ENCODE peak calls at places on chromosomes 6 and 20, in eight cellular contexts. X is MV-4-11, Y is HS-5, K is cardiac muscle cell, V is Peyer's patch, S is endothelial cell of umbilical vein, I is NCI-H1694 treated with DMSO at 0.1 percent for 48 hours, J is mucosa of gallbladder. R is an unnamed sample.

GRCh38 chr20:8284902-8285301 is 152.8 kb downstream of the PLCB1 start:
- DNase-seq in X (no peak), Y (no peak), K (no peak), V (no peak), S (no peak), I (no peak), J (no peak), R (no peak)

GRCh38 chr6:147046131-147046530 is 158.1 kb upstream of the STXBP5 start:
- DNase-seq in X (peak), Y (no peak), K (peak), V (no peak), S (no peak), I (no peak), J (no peak), R (no peak)

GRCh38 chr6:106539931-106540330 is 89.4 kb downstream of the RTN4IP1 start:
- DNase-seq in X (peak), Y (no peak), K (no peak), V (no peak), S (no peak), I (no peak), J (no peak), R (no peak)

GRCh38 chr6:143806282-143807102 is 36.6 kb upstream of the LTV1 start:
- DNase-seq in X (peak), Y (peak), K (peak), V (no peak), S (peak), I (no peak), J (peak), R (peak)

GRCh38 chr6:117496383-117496990 is 14.0 kb downstream of the DCBLD1 start:
- DNase-seq in X (no peak), Y (no peak), K (peak), V (no peak), S (peak), I (no peak), J (no peak), R (peak)

GRCh38 chr20:24866008-24866407 is 83.1 kb upstream of the CST7 start:
- DNase-seq in X (no peak), Y (no peak), K (no peak), V (no peak), S (no peak), I (no peak), J (no peak), R (no peak)

GRCh38 chr6:114063956-114064355 is 93.0 kb upstream of the HDAC2 start:
- DNase-seq in X (no peak), Y (peak), K (peak), V (no peak), S (no peak), I (no peak), J (no peak), R (no peak)

GRCh38 chr6:65692109-65692508 is 14.9 kb downstream of the EYS start:
- DNase-seq in X (no peak), Y (no peak), K (no peak), V (no peak), S (no peak), I (no peak), J (no peak), R (no peak)

GRCh38 chr20:24978493-24978892 is 14.1 kb downstream of the APMAP start:
- DNase-seq in X (no peak), Y (no peak), K (no peak), V (no peak), S (no peak), I (no peak), J (no peak), R (no peak)

GRCh38 chr6:147105786-147106185 is 98.4 kb upstream of the STXBP5 start:
- DNase-seq in X (no peak), Y (no peak), K (no peak), V (no peak), S (no peak), I (no peak), J (no peak), R (no peak)

GRCh38 chr20:4610871-4611270 is 110.8 kb upstream of the PRND start:
- DNase-seq in X (no peak), Y (no peak), K (no peak), V (no peak), S (no peak), I (no peak), J (no peak), R (no peak)

GRCh38 chr6:40806479-40806878 is 219.3 kb upstream of the LRFN2 start:
- DNase-seq in X (peak), Y (no peak), K (no peak), V (no peak), S (no peak), I (no peak), J (no peak), R (no peak)

GRCh38 chr6:107079429-107079828 is 35.9 kb downstream of the BEND3 start:
- DNase-seq in X (no peak), Y (no peak), K (no peak), V (no peak), S (no peak), I (no peak), J (no peak), R (no peak)

GRCh38 chr6:15770347-15771143 is 107.7 kb upstream of the DTNBP1 start:
- DNase-seq in X (peak), Y (no peak), K (peak), V (no peak), S (no peak), I (no peak), J (no peak), R (no peak)

GRCh38 chr6:146999766-147000165 is 204.5 kb upstream of the STXBP5 start:
- DNase-seq in X (no peak), Y (no peak), K (no peak), V (no peak), S (no peak), I (no peak), J (no peak), R (no peak)

GRCh38 chr20:18533491-18533890 is 25.8 kb downstream of the SEC23B start:
- DNase-seq in X (no peak), Y (no peak), K (no peak), V (no peak), S (no peak), I (no peak), J (no peak), R (no peak)

GRCh38 chr6:149129401-149130077 is 188.0 kb upstream of the TAB2 start:
- DNase-seq in X (peak), Y (peak), K (peak), V (no peak), S (no peak), I (no peak), J (no peak), R (no peak)

GRCh38 chr6:135901776-135902524 is 50.4 kb downstream of the PDE7B start:
- DNase-seq in X (no peak), Y (no peak), K (peak), V (no peak), S (no peak), I (no peak), J (peak), R (peak)

GRCh38 chr20:23278172-23278571 is 72.4 kb upstream of the NXT1 start:
- DNase-seq in X (peak), Y (no peak), K (no peak), V (no peak), S (no peak), I (no peak), J (no peak), R (no peak)

GRCh38 chr20:50450961-50451752 is 59.0 kb upstream of the PTPN1 start:
- DNase-seq in X (peak), Y (no peak), K (peak), V (no peak), S (no peak), I (no peak), J (no peak), R (no peak)

GRCh38 chr20:22562620-22563019 is 21.8 kb downstream of the FOXA2 start:
- DNase-seq in X (no peak), Y (no peak), K (no peak), V (no peak), S (no peak), I (no peak), J (no peak), R (no peak)

GRCh38 chr20:49984426-49985153 is 1.8 kb downstream of the SNAI1 start:
- DNase-seq in X (no peak), Y (no peak), K (no peak), V (no peak), S (no peak), I (no peak), J (no peak), R (no peak)

GRCh38 chr6:41963371-41963770 is 21.8 kb upstream of the CCND3 start:
- DNase-seq in X (no peak), Y (no peak), K (no peak), V (no peak), S (no peak), I (no peak), J (no peak), R (no peak)

GRCh38 chr6:74066168-74066871 is 370.3 kb downstream of the CD109 start:
- DNase-seq in X (no peak), Y (no peak), K (peak), V (no peak), S (no peak), I (no peak), J (no peak), R (peak)

GRCh38 chr20:45051497-45052060 is 49.3 kb downstream of the KCNS1 start:
- DNase-seq in X (peak), Y (no peak), K (no peak), V (no peak), S (no peak), I (no peak), J (no peak), R (no peak)

GRCh38 chr6:150673720-150674361 is 74.2 kb downstream of the PLEKHG1 start:
- DNase-seq in X (no peak), Y (no peak), K (no peak), V (no peak), S (no peak), I (no peak), J (no peak), R (no peak)

GRCh38 chr6:87102296-87102695 is 7.4 kb upstream of the CGA start:
- DNase-seq in X (peak), Y (no peak), K (no peak), V (no peak), S (no peak), I (no peak), J (no peak), R (no peak)

GRCh38 chr6:19803331-19804330 is 33.5 kb upstream of the ID4 start:
- DNase-seq in X (no peak), Y (no peak), K (peak), V (no peak), S (no peak), I (no peak), J (no peak), R (no peak)

GRCh38 chr6:72616406-72617015 is 5.4 kb upstream of the KCNQ5 start:
- DNase-seq in X (peak), Y (no peak), K (peak), V (no peak), S (peak), I (peak), J (no peak), R (no peak)

GRCh38 chr6:45428734-45429133 is 51.0 kb upstream of the SUPT3H start:
- DNase-seq in X (peak), Y (no peak), K (no peak), V (no peak), S (no peak), I (no peak), J (no peak), R (no peak)

GRCh38 chr6:67009818-67010217 is 1302.8 kb upstream of the EYS start:
- DNase-seq in X (no peak), Y (no peak), K (no peak), V (no peak), S (no peak), I (no peak), J (no peak), R (no peak)

GRCh38 chr6:119348308-119349040 is 1.1 kb downstream of the MAN1A1 start:
- DNase-seq in X (no peak), Y (no peak), K (peak), V (peak), S (peak), I (no peak), J (peak), R (no peak)

GRCh38 chr6:16933532-16933931 is 168.3 kb upstream of the STMND1 start:
- DNase-seq in X (no peak), Y (no peak), K (no peak), V (no peak), S (no peak), I (no peak), J (no peak), R (no peak)

GRCh38 chr6:9522101-9522500 is 892.8 kb downstream of the TFAP2A start:
- DNase-seq in X (no peak), Y (no peak), K (peak), V (no peak), S (no peak), I (no peak), J (no peak), R (no peak)

GRCh38 chr20:29689411-29690225 is 1567.8 kb upstream of the DEFB115 start:
- DNase-seq in X (no peak), Y (no peak), K (peak), V (peak), S (no peak), I (peak), J (no peak), R (no peak)

GRCh38 chr6:119738425-119738824 is 388.9 kb upstream of the MAN1A1 start:
- DNase-seq in X (no peak), Y (no peak), K (no peak), V (no peak), S (no peak), I (no peak), J (no peak), R (no peak)

GRCh38 chr6:38131527-38131965 is 312.0 kb downstream of the ZFAND3 start:
- DNase-seq in X (no peak), Y (peak), K (peak), V (no peak), S (no peak), I (no peak), J (peak), R (peak)

GRCh38 chr6:169689247-169689646 is 12.6 kb downstream of the WDR27 start:
- DNase-seq in X (peak), Y (peak), K (peak), V (no peak), S (no peak), I (no peak), J (no peak), R (peak)

GRCh38 chr20:36461600-36462439 is 79.5 kb upstream of the MYL9 start:
- DNase-seq in X (no peak), Y (no peak), K (peak), V (no peak), S (peak), I (no peak), J (peak), R (no peak)

R was measured in non-pigmented ciliary epithelial cell.